ENCODE peak calls at places on chromosomes 12 and 14, in four cellular contexts. One of them, this sample, is unnamed.

GRCh38 chr12:64666054-64666914 is 56.0 kb downstream of the RASSF3 start:
- DNase-seq in mesenchymal stem cell: peak
- DNase-seq in IMR-90: peak
- DNase-seq in neuronal stem cell: no peak
- DNase-seq in this sample: no peak

GRCh38 chr12:94025730-94026129 is 122.6 kb upstream of the PLXNC1 start:
- DNase-seq in mesenchymal stem cell: no peak
- DNase-seq in neuronal stem cell: no peak
- DNase-seq in IMR-90: no peak
- DNase-seq in this sample: no peak

GRCh38 chr12:54393743-54394142 is 9.2 kb upstream of the ZNF385A start:
- DNase-seq in mesenchymal stem cell: no peak
- DNase-seq in neuronal stem cell: no peak
- DNase-seq in IMR-90: no peak
- DNase-seq in this sample: no peak

GRCh38 chr12:118391836-118392235 is 15.5 kb downstream of the SUDS3 start:
- DNase-seq in IMR-90: no peak
- DNase-seq in neuronal stem cell: no peak
- DNase-seq in mesenchymal stem cell: no peak
- DNase-seq in this sample: no peak

GRCh38 chr14:91177073-91177796 is 63.4 kb downstream of the DGLUCY start:
- DNase-seq in IMR-90: peak
- DNase-seq in neuronal stem cell: peak
- DNase-seq in mesenchymal stem cell: peak
- DNase-seq in this sample: peak

GRCh38 chr14:74965770-74966153 is 10.4 kb upstream of the PGF start:
- DNase-seq in mesenchymal stem cell: no peak
- DNase-seq in IMR-90: peak
- DNase-seq in neuronal stem cell: no peak
- DNase-seq in this sample: no peak

GRCh38 chr12:46499901-46500300 is 127.3 kb upstream of the SLC38A2 start:
- DNase-seq in mesenchymal stem cell: no peak
- DNase-seq in IMR-90: no peak
- DNase-seq in neuronal stem cell: no peak
- DNase-seq in this sample: no peak

GRCh38 chr12:13044002-13044858 is at the start of gene FAM234B:
- DNase-seq in mesenchymal stem cell: peak
- DNase-seq in IMR-90: peak
- DNase-seq in neuronal stem cell: peak
- DNase-seq in this sample: peak

GRCh38 chr12:109999649-109999971 is 380 bp downstream of the ANKRD13A start:
- DNase-seq in neuronal stem cell: no peak
- DNase-seq in IMR-90: no peak
- DNase-seq in mesenchymal stem cell: no peak
- DNase-seq in this sample: no peak

GRCh38 chr14:43540948-43541347 is 966.1 kb downstream of the FSCB start:
- DNase-seq in mesenchymal stem cell: peak
- DNase-seq in neuronal stem cell: no peak
- DNase-seq in IMR-90: no peak
- DNase-seq in this sample: no peak
- H3K18ac ChIP-seq in mesenchymal stem cell: no peak
- H3K18ac ChIP-seq in neuronal stem cell: peak
- H3K18ac ChIP-seq in IMR-90: no peak
- H3K18ac ChIP-seq in this sample: no peak

DNA sequence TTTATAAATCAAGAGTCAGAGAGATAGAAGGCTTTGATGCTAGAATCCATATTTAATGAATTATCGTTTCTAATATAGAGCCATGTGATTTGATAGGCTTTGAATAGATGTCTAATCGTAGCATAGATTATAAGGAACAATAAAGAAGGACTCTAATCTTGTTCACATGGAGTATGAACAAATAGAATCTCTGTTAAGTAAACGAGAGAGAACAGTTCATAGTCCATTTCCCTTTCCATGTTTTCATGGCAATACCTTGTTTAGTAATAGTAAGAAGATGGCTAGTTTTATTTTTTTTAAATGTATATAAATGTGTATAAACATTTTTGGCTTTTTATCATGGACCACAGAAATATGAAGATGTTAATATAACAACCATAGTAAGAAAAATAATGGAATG is 32.3 kb upstream of the RAD51AP1 start:
- DNase-seq in mesenchymal stem cell: no peak
- DNase-seq in IMR-90: no peak
- DNase-seq in neuronal stem cell: no peak
- DNase-seq in this sample: no peak
- H3K27ac ChIP-seq in mesenchymal stem cell: no peak
- H3K27ac ChIP-seq in IMR-90: no peak
- H3K27ac ChIP-seq in neuronal stem cell: no peak
- H3K27ac ChIP-seq in this sample: no peak

DNA sequence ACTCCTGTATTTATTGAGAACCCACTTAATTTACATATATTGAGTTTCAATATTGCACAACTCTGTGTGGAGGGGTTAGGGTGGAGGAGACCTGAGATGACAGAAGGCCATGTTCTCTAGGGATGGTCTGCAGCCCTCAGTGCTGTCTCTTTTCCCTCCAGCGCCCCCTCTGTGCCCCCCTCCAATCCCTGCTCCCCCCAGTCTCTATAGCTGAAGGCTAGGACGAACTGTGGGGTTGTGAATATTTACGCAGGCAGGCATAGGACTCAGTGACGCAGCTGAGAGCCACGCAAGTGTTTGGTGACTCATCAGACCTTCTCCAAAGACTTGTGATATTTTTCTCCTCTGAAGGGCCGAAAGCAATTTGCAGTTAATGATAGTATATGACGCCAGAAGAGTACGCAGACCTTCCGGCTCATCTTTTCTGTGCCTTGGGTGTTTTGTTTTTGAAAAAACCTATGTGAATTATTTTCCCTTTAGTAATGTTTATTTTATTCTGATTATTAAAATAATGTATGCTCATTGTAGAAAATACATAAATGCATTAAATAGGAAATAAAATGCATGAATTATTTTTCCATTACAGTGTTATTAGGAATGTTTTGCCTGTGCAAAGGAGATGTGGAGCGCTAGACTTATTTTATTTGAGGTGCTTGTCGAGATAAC is 85.3 kb downstream of the SLC25A47 start:
- DNase-seq in mesenchymal stem cell: peak
- DNase-seq in neuronal stem cell: no peak
- DNase-seq in IMR-90: peak
- DNase-seq in this sample: peak
- H3K18ac ChIP-seq in mesenchymal stem cell: peak
- H3K18ac ChIP-seq in neuronal stem cell: no peak
- H3K18ac ChIP-seq in IMR-90: no peak
- H3K18ac ChIP-seq in this sample: no peak

DNA sequence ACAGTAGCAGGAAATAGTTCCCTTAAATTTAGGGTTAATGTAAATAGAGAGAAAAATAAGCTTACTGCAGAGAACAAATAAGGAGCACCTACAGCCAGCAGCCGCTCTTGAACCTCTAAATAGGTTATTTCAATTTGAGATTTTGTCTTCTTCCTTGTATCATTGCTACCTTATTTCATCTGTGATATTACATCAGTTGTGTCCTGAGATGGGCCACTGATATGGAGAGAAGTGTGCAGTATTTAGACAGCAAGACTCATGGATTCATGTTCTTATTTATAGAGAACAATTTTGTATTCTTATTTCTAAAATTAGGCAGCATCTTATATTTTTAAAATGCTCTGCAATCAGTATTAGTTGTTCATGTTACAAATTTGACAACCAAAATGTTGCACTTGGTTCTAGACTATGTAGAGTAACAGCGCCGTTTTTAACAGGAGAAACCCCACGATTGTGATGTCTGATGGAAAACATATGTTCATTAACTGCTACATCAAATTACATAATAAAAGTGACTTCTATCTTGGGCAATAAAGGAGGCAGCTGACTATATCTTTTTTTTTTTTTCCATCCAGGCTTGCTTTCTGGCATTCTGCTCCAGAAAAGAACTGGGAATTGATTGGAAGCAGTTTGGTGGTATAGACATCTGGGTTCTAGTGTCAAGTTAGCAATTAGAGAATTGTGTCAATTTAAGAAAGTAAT is 117.9 kb downstream of the CAND1 start:
- DNase-seq in neuronal stem cell: no peak
- DNase-seq in IMR-90: no peak
- DNase-seq in mesenchymal stem cell: no peak
- DNase-seq in this sample: no peak
- H3K27ac ChIP-seq in neuronal stem cell: no peak
- H3K27ac ChIP-seq in IMR-90: no peak
- H3K27ac ChIP-seq in mesenchymal stem cell: no peak
- H3K27ac ChIP-seq in this sample: no peak

GRCh38 chr14:45253070-45253753 is at the start of gene MIS18BP1:
- DNase-seq in IMR-90: peak
- DNase-seq in neuronal stem cell: peak
- DNase-seq in mesenchymal stem cell: peak
- DNase-seq in this sample: peak
- H3K18ac ChIP-seq in IMR-90: peak
- H3K18ac ChIP-seq in neuronal stem cell: peak
- H3K18ac ChIP-seq in mesenchymal stem cell: peak
- H3K18ac ChIP-seq in this sample: peak

DNA sequence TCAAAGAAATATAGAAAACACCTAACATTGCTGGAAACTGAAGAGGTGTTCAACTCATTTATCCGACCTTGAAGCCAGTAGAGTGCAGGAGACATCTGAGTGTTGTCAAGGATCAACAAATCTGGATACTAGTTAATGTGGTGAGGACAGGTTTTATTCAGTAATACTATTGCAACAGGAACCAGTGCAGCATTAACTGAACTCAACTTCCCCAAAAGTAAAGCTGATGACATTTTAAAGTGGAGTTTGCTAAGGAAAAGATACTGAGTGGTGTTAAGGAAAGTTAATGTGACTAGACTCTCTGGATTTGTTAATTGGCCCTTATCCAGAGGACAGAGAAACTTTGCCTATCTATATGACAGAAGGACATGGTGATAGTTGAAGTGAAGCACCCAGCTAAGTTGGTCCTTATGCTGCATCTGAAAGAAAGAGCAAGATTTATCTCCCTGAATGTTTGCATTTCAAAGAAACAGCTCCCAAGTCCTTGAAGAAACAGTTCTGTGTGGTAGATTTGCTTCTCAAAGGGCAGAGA is 1.2 kb upstream of the CLEC7A start:
- DNase-seq in mesenchymal stem cell: no peak
- DNase-seq in neuronal stem cell: no peak
- DNase-seq in IMR-90: no peak
- DNase-seq in this sample: no peak
- H3K27ac ChIP-seq in mesenchymal stem cell: no peak
- H3K27ac ChIP-seq in neuronal stem cell: no peak
- H3K27ac ChIP-seq in IMR-90: no peak
- H3K27ac ChIP-seq in this sample: no peak

GRCh38 chr12:49019120-49019430 is 499 bp upstream of the PRKAG1 start:
- DNase-seq in neuronal stem cell: no peak
- DNase-seq in mesenchymal stem cell: no peak
- DNase-seq in IMR-90: no peak
- DNase-seq in this sample: no peak
- H3K18ac ChIP-seq in neuronal stem cell: no peak
- H3K18ac ChIP-seq in mesenchymal stem cell: peak
- H3K18ac ChIP-seq in IMR-90: peak
- H3K18ac ChIP-seq in this sample: no peak

GRCh38 chr14:103737432-103738045 is 21.9 kb downstream of the ZFYVE21 start:
- DNase-seq in mesenchymal stem cell: no peak
- DNase-seq in IMR-90: no peak
- DNase-seq in neuronal stem cell: no peak
- DNase-seq in this sample: no peak

GRCh38 chr14:103735815-103736545 is 20.4 kb downstream of the ZFYVE21 start:
- DNase-seq in mesenchymal stem cell: no peak
- DNase-seq in neuronal stem cell: no peak
- DNase-seq in IMR-90: no peak
- DNase-seq in this sample: peak

GRCh38 chr14:103735022-103735421 is 19.4 kb downstream of the ZFYVE21 start:
- DNase-seq in IMR-90: no peak
- DNase-seq in mesenchymal stem cell: no peak
- DNase-seq in neuronal stem cell: no peak
- DNase-seq in this sample: no peak

GRCh38 chr14:103735439-103735814 is 19.8 kb downstream of the ZFYVE21 start:
- DNase-seq in neuronal stem cell: no peak
- DNase-seq in IMR-90: no peak
- DNase-seq in mesenchymal stem cell: no peak
- DNase-seq in this sample: no peak

GRCh38 chr14:103736546-103737431 is 21.2 kb downstream of the ZFYVE21 start:
- DNase-seq in IMR-90: no peak
- DNase-seq in neuronal stem cell: no peak
- DNase-seq in mesenchymal stem cell: no peak
- DNase-seq in this sample: no peak
- H3K27ac ChIP-seq in IMR-90: no peak
- H3K27ac ChIP-seq in neuronal stem cell: no peak
- H3K27ac ChIP-seq in mesenchymal stem cell: no peak
- H3K27ac ChIP-seq in this sample: peak